ENCODE peak calls at places on chromosomes 13 and 19, in four cellular contexts. P is mesenchymal stem cell, I is H9, N is H1. Z is an unnamed sample.

GRCh38 chr13:20482275-20482761 is 43.3 kb downstream of the CRYL1 start:
- DNase-seq in P (no peak), I (no peak), N (no peak), Z (no peak)

GRCh38 chr19:35549879-35550523 is 4.6 kb downstream of the TMEM147 start:
- DNase-seq in P (no peak), I (no peak), N (no peak), Z (no peak)

GRCh38 chr19:30712428-30713151 is 340.4 kb downstream of the ZNF536 start:
- DNase-seq in P (no peak), I (no peak), N (no peak), Z (no peak)

GRCh38 chr13:93727301-93728141 is 500.9 kb downstream of the GPC6 start:
- DNase-seq in P (peak; percentile 59), I (no peak), N (no peak), Z (no peak)

GRCh38 chr19:1211494-1212234 is 6.1 kb downstream of the STK11 start:
- DNase-seq in P (no peak), I (peak; percentile 79), N (no peak), Z (no peak)

GRCh38 chr13:102643656-102644055 is 46.9 kb downstream of the TPP2 start:
- DNase-seq in P (no peak), I (no peak), N (no peak), Z (no peak)

GRCh38 chr13:46160474-46161066 is 21.4 kb downstream of the LCP1 start:
- DNase-seq in P (peak; percentile 64), I (no peak), N (no peak), Z (peak; percentile 49)

GRCh38 chr13:54599413-54599812 is 1570.8 kb downstream of the OLFM4 start:
- DNase-seq in P (no peak), I (no peak), N (no peak), Z (no peak)

GRCh38 chr13:35514801-35515502 is 38.5 kb upstream of the MAB21L1 start:
- DNase-seq in P (no peak), I (no peak), N (no peak), Z (no peak)

GRCh38 chr13:80458546-80458945 is 117.6 kb upstream of the SPRY2 start:
- DNase-seq in P (peak; percentile 26), I (no peak), N (no peak), Z (no peak)

GRCh38 chr19:30812099-30812684 is 440.0 kb downstream of the ZNF536 start:
- DNase-seq in P (no peak), I (no peak), N (no peak), Z (no peak)

GRCh38 chr13:92806215-92806614 is 420.4 kb upstream of the GPC6 start:
- DNase-seq in P (peak; percentile 62), I (no peak), N (no peak), Z (no peak)

GRCh38 chr19:44808463-44809371 is at the start of gene BCAM:
- DNase-seq in P (peak; percentile 73), I (peak; percentile 81), N (peak; percentile 87), Z (peak; percentile 76)

GRCh38 chr13:99982021-99982740 is 597 bp downstream of the ZIC2 start:
- DNase-seq in P (no peak), I (no peak), N (no peak), Z (no peak)

GRCh38 chr19:3985643-3986259 is 488 bp upstream of the EEF2 start:
- DNase-seq in P (no peak), I (no peak), N (no peak), Z (peak; percentile 15)

GRCh38 chr19:18428837-18429674 is 8.9 kb downstream of the ISYNA1 start:
- DNase-seq in P (peak; percentile 94), I (peak; percentile 93), N (peak; percentile 99), Z (peak; percentile 94)

GRCh38 chr13:44389003-44389666 is 15.5 kb downstream of the SERP2 start:
- DNase-seq in P (no peak), I (no peak), N (no peak), Z (no peak)

GRCh38 chr13:44385847-44386246 is 12.2 kb downstream of the SERP2 start:
- DNase-seq in P (no peak), I (no peak), N (no peak), Z (no peak)

GRCh38 chr13:44386932-44387556 is 13.4 kb downstream of the SERP2 start:
- DNase-seq in P (no peak), I (no peak), N (no peak), Z (no peak)

GRCh38 chr13:44389856-44390255 is 16.2 kb downstream of the SERP2 start:
- DNase-seq in P (no peak), I (no peak), N (no peak), Z (no peak)

GRCh38 chr13:44388427-44388826 is 14.8 kb downstream of the SERP2 start:
- DNase-seq in P (no peak), I (no peak), N (no peak), Z (no peak)
- H2BK12ac ChIP-seq in P (peak overlapping the region; percentile 1), I (no peak overlapping the region), N (peak overlapping the region; percentile 73), Z (no peak overlapping the region)

DNA sequence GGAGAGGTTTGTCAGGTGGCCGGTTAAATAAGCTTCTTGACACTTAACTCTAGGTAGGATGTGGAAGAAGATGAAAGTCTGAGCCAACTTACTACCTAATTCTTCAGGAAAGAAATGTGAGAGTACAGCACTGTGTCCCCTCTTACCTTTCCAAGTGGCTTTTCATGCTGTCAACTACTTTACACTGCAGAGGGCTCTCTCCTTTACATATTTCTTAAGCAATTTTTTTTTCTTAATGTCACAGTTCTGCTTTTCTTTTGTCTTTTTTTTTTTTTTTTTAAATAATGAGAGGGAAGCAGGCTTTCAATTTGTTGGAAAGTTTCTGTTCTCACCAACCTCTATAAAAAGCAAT is 212.7 kb upstream of the MIR17HG start:
- DNase-seq in P (no peak), I (no peak), N (no peak), Z (no peak)
- H2BK5ac ChIP-seq in P (no peak overlapping the region), I (no peak overlapping the region), N (no peak overlapping the region), Z (no peak overlapping the region)

DNA sequence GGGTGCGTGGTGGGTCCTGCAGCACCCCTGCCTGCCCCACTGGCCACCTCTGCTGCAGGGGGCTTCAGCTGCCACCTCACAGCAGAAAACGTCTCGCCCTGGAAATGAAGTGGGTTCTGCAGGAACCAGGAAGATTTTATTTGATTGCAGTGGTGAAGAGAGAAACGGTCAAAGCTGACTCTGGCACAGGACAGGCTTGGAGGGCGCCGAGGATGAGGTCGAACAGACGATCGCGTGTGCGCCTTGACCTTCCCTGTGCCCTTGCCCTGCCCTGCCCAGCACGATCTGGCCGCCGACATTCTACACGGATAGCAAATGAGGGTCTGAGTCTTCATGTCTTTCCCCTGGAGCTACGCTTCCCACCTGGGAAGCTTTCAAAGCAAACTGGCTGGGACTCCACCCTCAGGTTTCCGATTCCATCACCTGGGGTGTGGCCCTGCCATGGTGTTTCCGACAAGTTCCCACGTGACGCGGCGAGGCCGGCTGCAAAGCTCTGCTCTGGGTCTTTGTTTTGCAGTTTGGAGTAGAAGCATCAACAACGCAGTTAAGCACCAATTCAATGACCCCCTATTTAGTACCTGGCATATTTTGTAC is 50.3 kb upstream of the TUBGCP3 start:
- DNase-seq in P (no peak), I (peak; percentile 55), N (no peak), Z (no peak)
- H3K18ac ChIP-seq in P (no peak overlapping the region), I (peak overlapping the region; percentile 18), N (no peak overlapping the region), Z (peak overlapping the region; percentile 23)

GRCh38 chr13:40682449-40683240 is 16.2 kb upstream of the FOXO1 start:
- DNase-seq in P (peak; percentile 36), I (no peak), N (no peak), Z (no peak)
- H2BK12ac ChIP-seq in P (no peak overlapping the region), I (no peak overlapping the region), N (no peak overlapping the region), Z (no peak overlapping the region)

GRCh38 chr13:97284558-97284957 is 62.4 kb downstream of the MBNL2 start:
- DNase-seq in P (no peak), I (no peak), N (no peak), Z (no peak)
- H2BK5ac ChIP-seq in P (no peak overlapping the region), I (no peak overlapping the region), N (no peak overlapping the region), Z (no peak overlapping the region)

DNA sequence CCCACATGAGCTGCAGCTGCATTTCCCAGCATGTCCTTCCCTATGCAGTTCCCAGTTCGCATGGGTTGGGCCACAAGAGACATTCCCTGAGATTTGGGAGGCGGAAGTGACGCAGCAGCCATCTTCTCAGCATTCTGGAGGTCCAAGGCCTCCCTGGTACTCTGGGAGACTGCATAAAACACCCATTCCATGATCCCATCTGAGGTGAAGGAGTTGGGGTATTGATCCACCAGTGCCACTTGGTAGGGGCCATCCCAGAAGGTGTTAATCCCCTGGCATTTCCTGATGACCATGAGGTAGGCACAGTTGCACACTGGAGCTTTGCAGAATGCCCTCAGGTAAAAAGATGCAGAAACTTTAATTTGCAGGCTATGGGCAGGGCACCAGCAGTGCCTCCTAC is 25.4 kb downstream of the POP4 start:
- DNase-seq in P (no peak), I (no peak), N (no peak), Z (no peak)
- H3K18ac ChIP-seq in P (no peak overlapping the region), I (no peak overlapping the region), N (no peak overlapping the region), Z (peak overlapping the region; percentile 19)

DNA sequence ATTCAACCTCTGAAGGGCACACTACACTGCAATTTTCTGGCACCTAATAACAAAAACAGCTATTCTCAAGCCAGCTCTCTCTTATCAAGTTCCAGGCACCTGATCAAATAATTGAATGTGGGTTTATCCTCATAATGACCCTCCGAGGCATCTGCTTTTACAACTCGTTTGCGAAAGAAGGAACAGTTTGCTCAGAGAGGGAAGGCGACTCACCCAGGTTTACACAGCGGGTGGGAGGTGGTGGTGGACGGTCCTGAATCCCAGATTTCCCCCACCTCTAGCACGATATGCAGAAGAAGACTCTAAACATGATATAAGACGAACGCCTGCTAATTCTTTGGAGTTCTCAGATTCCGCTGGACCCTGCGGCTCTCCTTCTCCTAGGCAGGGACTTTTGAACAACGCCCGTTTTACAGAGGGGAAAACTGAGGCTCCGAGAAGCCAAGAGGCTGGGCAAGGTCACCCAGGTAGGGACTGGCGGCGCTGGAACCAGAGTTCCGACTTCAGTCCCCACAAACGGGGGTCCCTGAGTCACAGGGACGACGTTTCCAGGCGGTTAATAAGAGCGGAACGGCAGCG is 627 bp downstream of the SGTA start:
- DNase-seq in P (peak; percentile 21), I (no peak), N (no peak), Z (peak; percentile 14)
- H2BK12ac ChIP-seq in P (peak overlapping the region; percentile 67), I (no peak overlapping the region), N (no peak overlapping the region), Z (no peak overlapping the region)

GRCh38 chr19:19643158-19644053 is at the start of gene GMIP:
- DNase-seq in P (peak; percentile 53), I (peak; percentile 90), N (peak; percentile 99), Z (peak; percentile 75)
- H2BK5ac ChIP-seq in P (peak within 1 kb of the TSS; percentile 4), I (no peak within 1 kb of the TSS), N (peak within 1 kb of the TSS; percentile 71), Z (peak within 1 kb of the TSS; percentile 93)

GRCh38 chr19:38003427-38004099 is 96.6 kb downstream of the SIPA1L3 start:
- DNase-seq in P (peak; percentile 95), I (peak; percentile 73), N (peak; percentile 69), Z (peak; percentile 61)
- H3K18ac ChIP-seq in P (peak overlapping the region; percentile 75), I (peak overlapping the region; percentile 81), N (peak overlapping the region; percentile 55), Z (peak overlapping the region; percentile 63)

Z was measured in neuronal stem cell.